ENCODE peak calls at places on chromosomes 4 and X, in six cellular contexts. C, V, U, W, X and T are unnamed samples.

GRCh38 chrX:103687073-103687695 is 685 bp upstream of the MORF4L2 start:
- DNase-seq in X (peak), W (peak), V (peak), U (peak), C (peak), T (peak)

GRCh38 chr4:185210102-185210981 is 944 bp downstream of the SNX25 start:
- DNase-seq in U (no peak), C (peak), W (peak), X (peak), V (peak), T (no peak)

GRCh38 chr4:149029056-149029651 is 586.9 kb upstream of the NR3C2 start:
- DNase-seq in U (no peak), V (no peak), C (no peak), X (no peak), W (peak), T (no peak)

GRCh38 chr4:19927381-19927780 is 324.3 kb upstream of the SLIT2 start:
- DNase-seq in U (no peak), C (no peak), V (no peak), X (no peak), W (no peak), T (no peak)

GRCh38 chr4:102843273-102843672 is 15.9 kb upstream of the UBE2D3 start:
- DNase-seq in C (no peak), W (no peak), V (no peak), X (no peak), U (no peak), T (no peak)

GRCh38 chr4:24736066-24736465 is 59.3 kb upstream of the SOD3 start:
- DNase-seq in V (no peak), C (no peak), X (no peak), W (peak), U (no peak), T (no peak)

GRCh38 chr4:85557016-85557901 is 82.3 kb downstream of the ARHGAP24 start:
- DNase-seq in V (no peak), W (no peak), X (no peak), C (no peak), U (no peak), T (no peak)

GRCh38 chr4:82797591-82798081 is 960 bp downstream of the SCD5 start:
- DNase-seq in V (peak), U (peak), W (peak), C (no peak), X (peak), T (no peak)

GRCh38 chrX:124086411-124086810 is 124.9 kb downstream of the STAG2 start:
- DNase-seq in C (no peak), W (no peak), X (no peak), U (no peak), V (no peak), T (no peak)

GRCh38 chr4:105613326-105613725 is 60.9 kb downstream of the ARHGEF38 start:
- DNase-seq in X (no peak), C (no peak), U (no peak), V (no peak), W (peak), T (no peak)

GRCh38 chrX:29470029-29470428 is 745.3 kb upstream of the MAGEB2 start:
- DNase-seq in C (no peak), W (no peak), U (no peak), V (no peak), X (no peak), T (no peak)

GRCh38 chrX:45767021-45767491 is 566.4 kb upstream of the DIPK2B start:
- DNase-seq in X (no peak), C (no peak), W (no peak), V (no peak), U (no peak), T (no peak)

GRCh38 chrX:56762707-56763555 is 33.9 kb downstream of the NBDY start:
- DNase-seq in X (no peak), V (no peak), W (no peak), C (no peak), U (no peak), T (no peak)

GRCh38 chr4:24730256-24731001 is 64.9 kb upstream of the SOD3 start:
- DNase-seq in W (peak), X (no peak), U (no peak), V (no peak), C (peak), T (no peak)

GRCh38 chr4:129342820-129343219 is 246.9 kb downstream of the C4orf33 start:
- DNase-seq in W (no peak), X (no peak), V (no peak), U (no peak), C (no peak), T (no peak)

GRCh38 chr4:42396361-42397255 is 680 bp upstream of the SHISA3 start:
- DNase-seq in U (no peak), V (peak), W (no peak), C (no peak), X (no peak), T (no peak)

GRCh38 chrX:51825432-51825831 is 68.0 kb upstream of the MAGED1 start:
- DNase-seq in U (no peak), V (no peak), C (no peak), X (no peak), W (no peak), T (no peak)

GRCh38 chr4:100317032-100317864 is 127.0 kb upstream of the DDIT4L start:
- DNase-seq in C (no peak), W (no peak), V (peak), U (no peak), X (no peak), T (no peak)

GRCh38 chr4:1022739-1023066 is 11.3 kb downstream of the FGFRL1 start:
- DNase-seq in U (no peak), V (no peak), X (no peak), W (no peak), C (no peak), T (no peak)

GRCh38 chrX:73977542-73978169 is 326.3 kb upstream of the ZCCHC13 start:
- DNase-seq in V (no peak), C (no peak), X (no peak), U (no peak), W (no peak), T (no peak)

GRCh38 chr4:74624351-74625151 is 169.8 kb downstream of the BTC start:
- DNase-seq in W (no peak), U (no peak), C (no peak), X (no peak), V (no peak), T (no peak)

GRCh38 chr4:22324422-22324821 is 191.4 kb downstream of the ADGRA3 start:
- DNase-seq in W (no peak), V (no peak), C (no peak), U (no peak), X (no peak), T (no peak)

GRCh38 chrX:150410513-150410912 is 47.4 kb downstream of the MAMLD1 start:
- DNase-seq in W (no peak), V (no peak), X (no peak), U (no peak), C (no peak), T (no peak)

GRCh38 chr4:156962069-156962377 is 9.6 kb downstream of the PDGFC start:
- DNase-seq in C (no peak), V (no peak), U (no peak), W (no peak), X (no peak), T (no peak)

GRCh38 chr4:189285377-189285776 is 655.3 kb upstream of the FRG1 start:
- DNase-seq in X (no peak), U (no peak), C (no peak), W (no peak), V (no peak), T (no peak)

GRCh38 chr4:5463361-5463760 is 245.0 kb downstream of the EVC2 start:
- DNase-seq in C (no peak), V (no peak), U (no peak), X (no peak), W (no peak), T (no peak)

GRCh38 chr4:174437324-174437723 is 85.0 kb downstream of the HPGD start:
- DNase-seq in C (no peak), X (no peak), W (no peak), V (no peak), U (no peak), T (no peak)

GRCh38 chrX:48785525-48786214 is 720 bp upstream of the GATA1 start:
- DNase-seq in W (no peak), U (no peak), V (no peak), X (no peak), C (peak), T (no peak)
- TF ChIP-seq POLR2A in W (no peak), U (no peak), V (no peak), X (no peak), C (no peak), T (no peak)

GRCh38 chr4:138946306-138946705 is 69.3 kb upstream of the NOCT start:
- DNase-seq in W (no peak), V (no peak), X (no peak), U (no peak), C (no peak), T (no peak)
- TF ChIP-seq POLR2A in W (no peak), V (no peak), X (no peak), U (no peak), C (no peak), T (no peak)

GRCh38 chrX:133415276-133416105 is at the start of gene GPC4:
- DNase-seq in V (peak), W (peak), X (peak), C (peak), U (no peak), T (peak)
- TF ChIP-seq POLR2A in V (peak), W (peak), X (no peak), C (no peak), U (no peak), T (no peak)

DNA sequence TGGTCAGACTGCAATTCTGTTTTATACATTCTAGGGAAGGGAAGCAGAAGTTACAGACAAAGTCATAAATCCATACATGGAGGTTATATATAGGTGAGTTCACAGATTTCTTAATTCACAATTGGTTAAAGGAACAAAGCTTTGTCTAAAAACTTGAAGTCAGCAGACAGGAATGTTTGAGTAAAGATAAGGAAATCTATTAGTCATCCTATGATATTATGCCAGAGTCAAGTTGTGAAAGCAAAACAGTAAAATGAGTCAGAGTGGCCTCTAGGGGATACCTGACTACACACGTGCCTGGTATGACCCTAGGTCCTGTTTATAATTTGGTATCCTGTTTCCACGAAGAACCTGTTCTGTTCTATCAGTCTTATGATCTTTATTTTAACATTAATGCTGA is 31.5 kb downstream of the ACTRT1 start:
- DNase-seq in U (no peak), X (no peak), C (no peak), W (no peak), V (no peak), T (no peak)
- TF ChIP-seq POLR2A in U (no peak), X (no peak), C (no peak), W (no peak), V (no peak), T (no peak)